ENCODE peak calls at places on chromosomes 5 and 9, in five cellular contexts. R, W, Z, K and Q are unnamed samples.

GRCh38 chr9:7185612-7186011 is 427.8 kb downstream of the KDM4C start:
- DNase-seq in Z (no peak), R (peak), W (peak), K (peak), Q (no peak)

GRCh38 chr5:166758151-166758550 is 1533.3 kb upstream of the WWC1 start:
- DNase-seq in K (no peak), W (no peak), R (peak), Z (no peak), Q (no peak)

GRCh38 chr5:68330564-68330963 is 115.0 kb downstream of the PIK3R1 start:
- DNase-seq in W (peak), Z (no peak), K (no peak), R (peak), Q (no peak)

GRCh38 chr5:149211566-149211965 is 60.1 kb upstream of the AFAP1L1 start:
- DNase-seq in R (peak), W (peak), K (no peak), Z (no peak), Q (no peak)

GRCh38 chr5:141680751-141681201 is 1.3 kb downstream of the ARAP3 start:
- DNase-seq in K (no peak), R (no peak), W (peak), Z (peak), Q (no peak)

GRCh38 chr5:74576941-74577456 is 63.5 kb downstream of the ENC1 start:
- DNase-seq in Z (no peak), K (no peak), R (peak), W (peak), Q (no peak)

GRCh38 chr5:4880304-4880741 is 259.8 kb upstream of the ADAMTS16 start:
- DNase-seq in W (no peak), K (no peak), Z (no peak), R (no peak), Q (no peak)

GRCh38 chr5:181221792-181222629 is 1.1 kb upstream of the TRIM41 start:
- DNase-seq in Z (peak), K (peak), R (peak), W (peak), Q (peak)

GRCh38 chr9:35612843-35613242 is 5.4 kb downstream of the CD72 start:
- DNase-seq in Z (no peak), K (no peak), W (no peak), R (no peak), Q (no peak)

GRCh38 chr5:53321073-53321472 is 159.4 kb upstream of the FST start:
- DNase-seq in Z (no peak), W (no peak), R (no peak), K (no peak), Q (no peak)

GRCh38 chr5:1708592-1709141 is 91.0 kb downstream of the MRPL36 start:
- DNase-seq in Z (no peak), R (no peak), K (no peak), W (no peak), Q (no peak)

GRCh38 chr5:5616247-5616895 is 193.9 kb downstream of the ICE1 start:
- DNase-seq in Z (no peak), W (no peak), R (no peak), K (no peak), Q (no peak)

GRCh38 chr9:125992557-125992956 is 245.4 kb downstream of the PBX3 start:
- DNase-seq in K (no peak), Z (no peak), R (no peak), W (no peak), Q (no peak)

GRCh38 chr5:154071799-154072781 is 33.3 kb downstream of the MFAP3 start:
- DNase-seq in K (peak), W (peak), R (peak), Z (peak), Q (peak)

GRCh38 chr9:7186175-7186574 is 428.4 kb downstream of the KDM4C start:
- DNase-seq in K (peak), R (peak), W (peak), Z (no peak), Q (no peak)

GRCh38 chr5:55407059-55407684 is 99.4 kb downstream of the MTREX start:
- DNase-seq in Z (no peak), W (peak), K (peak), R (peak), Q (no peak)

GRCh38 chr9:71608825-71609452 is 159.4 kb downstream of the CEMIP2 start:
- DNase-seq in R (peak), W (peak), Z (no peak), K (no peak), Q (no peak)

GRCh38 chr9:136010615-136011341 is 49.6 kb upstream of the UBAC1 start:
- DNase-seq in Z (peak), K (no peak), W (no peak), R (no peak), Q (no peak)